ENCODE peak calls at places on chromosomes 3 and 15, in four cellular contexts. One of them, this sample, is unnamed.

GRCh38 chr15:94655249-94655648 is 423.9 kb downstream of the MCTP2 start:
- DNase-seq in coronary artery: no peak
- DNase-seq in H7: no peak
- DNase-seq in cardiac fibroblast: no peak
- DNase-seq in this sample: no peak

GRCh38 chr15:70722266-70723123 is 40.9 kb downstream of the UACA start:
- DNase-seq in coronary artery: no peak
- DNase-seq in H7: peak
- DNase-seq in cardiac fibroblast: peak
- DNase-seq in this sample: peak

GRCh38 chr3:16239776-16240175 is 25.0 kb downstream of the DPH3 start:
- DNase-seq in coronary artery: no peak
- DNase-seq in H7: no peak
- DNase-seq in cardiac fibroblast: peak
- DNase-seq in this sample: no peak

GRCh38 chr3:27025718-27026117 is 343.5 kb downstream of the NEK10 start:
- DNase-seq in coronary artery: no peak
- DNase-seq in H7: no peak
- DNase-seq in cardiac fibroblast: no peak
- DNase-seq in this sample: no peak

GRCh38 chr3:57370331-57370730 is 77.8 kb upstream of the ASB14 start:
- DNase-seq in H7: no peak
- DNase-seq in cardiac fibroblast: no peak
- DNase-seq in coronary artery: no peak
- DNase-seq in this sample: no peak

GRCh38 chr3:128854382-128854939 is 25.0 kb upstream of the ACAD9 start:
- DNase-seq in cardiac fibroblast: no peak
- DNase-seq in coronary artery: no peak
- DNase-seq in H7: no peak
- DNase-seq in this sample: no peak

GRCh38 chr3:146803746-146804145 is 198.6 kb upstream of the PLSCR5 start:
- DNase-seq in H7: no peak
- DNase-seq in coronary artery: no peak
- DNase-seq in cardiac fibroblast: peak
- DNase-seq in this sample: peak

GRCh38 chr15:41233367-41233771 is 2.3 kb downstream of the CHP1 start:
- DNase-seq in cardiac fibroblast: peak
- DNase-seq in coronary artery: no peak
- DNase-seq in H7: no peak
- DNase-seq in this sample: peak

GRCh38 chr3:8802256-8802655 is 32.8 kb upstream of the OXTR start:
- DNase-seq in H7: no peak
- DNase-seq in cardiac fibroblast: no peak
- DNase-seq in coronary artery: no peak
- DNase-seq in this sample: no peak

GRCh38 chr15:47754312-47754711 is 37.0 kb downstream of the SEMA6D start:
- DNase-seq in cardiac fibroblast: peak
- DNase-seq in coronary artery: no peak
- DNase-seq in H7: no peak
- DNase-seq in this sample: peak

GRCh38 chr3:197027151-197027895 is 2.3 kb downstream of the MELTF start:
- DNase-seq in H7: peak
- DNase-seq in coronary artery: peak
- DNase-seq in cardiac fibroblast: peak
- DNase-seq in this sample: peak

GRCh38 chr3:12222765-12223485 is 64.2 kb upstream of the TIMP4 start:
- DNase-seq in coronary artery: no peak
- DNase-seq in H7: no peak
- DNase-seq in cardiac fibroblast: peak
- DNase-seq in this sample: peak

GRCh38 chr15:79283252-79284048 is 928 bp downstream of the ANKRD34C start:
- DNase-seq in H7: peak
- DNase-seq in cardiac fibroblast: peak
- DNase-seq in coronary artery: no peak
- DNase-seq in this sample: peak

GRCh38 chr3:56076746-56077145 is 391.5 kb downstream of the ERC2 start:
- DNase-seq in H7: no peak
- DNase-seq in coronary artery: no peak
- DNase-seq in cardiac fibroblast: peak
- DNase-seq in this sample: no peak

GRCh38 chr3:46299608-46300460 is 54.1 kb upstream of the CCR2 start:
- DNase-seq in coronary artery: no peak
- DNase-seq in H7: no peak
- DNase-seq in cardiac fibroblast: no peak
- DNase-seq in this sample: no peak

GRCh38 chr3:157522646-157523045 is 19.4 kb upstream of the VEPH1 start:
- DNase-seq in H7: no peak
- DNase-seq in coronary artery: no peak
- DNase-seq in cardiac fibroblast: no peak
- DNase-seq in this sample: no peak

GRCh38 chr3:46297658-46298423 is 55.6 kb downstream of the CCR3 start:
- DNase-seq in cardiac fibroblast: no peak
- DNase-seq in coronary artery: no peak
- DNase-seq in H7: no peak
- DNase-seq in this sample: peak

GRCh38 chr3:135989247-135989646 is 23.7 kb downstream of the PPP2R3A start:
- DNase-seq in coronary artery: no peak
- DNase-seq in cardiac fibroblast: peak
- DNase-seq in H7: no peak
- DNase-seq in this sample: peak

GRCh38 chr3:16496408-16497222 is 16.9 kb downstream of the RFTN1 start:
- DNase-seq in cardiac fibroblast: peak
- DNase-seq in coronary artery: no peak
- DNase-seq in H7: no peak
- DNase-seq in this sample: no peak

GRCh38 chr15:52006702-52007340 is 12.2 kb upstream of the MAPK6 start:
- DNase-seq in H7: no peak
- DNase-seq in cardiac fibroblast: no peak
- DNase-seq in coronary artery: no peak
- DNase-seq in this sample: no peak

GRCh38 chr15:77186518-77187095 is 115.7 kb upstream of the TSPAN3 start:
- DNase-seq in coronary artery: no peak
- DNase-seq in cardiac fibroblast: peak
- DNase-seq in H7: no peak
- DNase-seq in this sample: peak

GRCh38 chr3:73658227-73658626 is 33.5 kb upstream of the PDZRN3 start:
- DNase-seq in coronary artery: no peak
- DNase-seq in H7: no peak
- DNase-seq in cardiac fibroblast: no peak
- DNase-seq in this sample: no peak

GRCh38 chr15:84023636-84024035 is 211.9 kb upstream of the GOLGA6L4 start:
- DNase-seq in coronary artery: no peak
- DNase-seq in H7: peak
- DNase-seq in cardiac fibroblast: peak
- DNase-seq in this sample: peak

GRCh38 chr15:99441871-99442267 is 123.9 kb upstream of the MEF2A start:
- DNase-seq in H7: no peak
- DNase-seq in coronary artery: peak
- DNase-seq in cardiac fibroblast: no peak
- DNase-seq in this sample: no peak

GRCh38 chr3:42216820-42217416 is 49.1 kb downstream of the CCK start:
- DNase-seq in cardiac fibroblast: peak
- DNase-seq in coronary artery: no peak
- DNase-seq in H7: no peak
- DNase-seq in this sample: peak

GRCh38 chr3:182740710-182741109 is 52.6 kb upstream of the ATP11B start:
- DNase-seq in H7: no peak
- DNase-seq in cardiac fibroblast: no peak
- DNase-seq in coronary artery: no peak
- DNase-seq in this sample: no peak

GRCh38 chr15:62454567-62455172 is 289.6 kb upstream of the C2CD4B start:
- DNase-seq in H7: no peak
- DNase-seq in cardiac fibroblast: no peak
- DNase-seq in coronary artery: no peak
- DNase-seq in this sample: peak

GRCh38 chr3:177934001-177934891 is 602.0 kb upstream of the KCNMB2 start:
- DNase-seq in H7: no peak
- DNase-seq in cardiac fibroblast: peak
- DNase-seq in coronary artery: no peak
- DNase-seq in this sample: peak

GRCh38 chr3:88572450-88572849 is 422.7 kb downstream of the C3orf38 start:
- DNase-seq in cardiac fibroblast: no peak
- DNase-seq in H7: no peak
- DNase-seq in coronary artery: no peak
- DNase-seq in this sample: no peak
- H3K4me3 ChIP-seq in cardiac fibroblast: no peak
- H3K4me3 ChIP-seq in H7: no peak
- H3K4me3 ChIP-seq in coronary artery: no peak
- H3K4me3 ChIP-seq in this sample: no peak

DNA sequence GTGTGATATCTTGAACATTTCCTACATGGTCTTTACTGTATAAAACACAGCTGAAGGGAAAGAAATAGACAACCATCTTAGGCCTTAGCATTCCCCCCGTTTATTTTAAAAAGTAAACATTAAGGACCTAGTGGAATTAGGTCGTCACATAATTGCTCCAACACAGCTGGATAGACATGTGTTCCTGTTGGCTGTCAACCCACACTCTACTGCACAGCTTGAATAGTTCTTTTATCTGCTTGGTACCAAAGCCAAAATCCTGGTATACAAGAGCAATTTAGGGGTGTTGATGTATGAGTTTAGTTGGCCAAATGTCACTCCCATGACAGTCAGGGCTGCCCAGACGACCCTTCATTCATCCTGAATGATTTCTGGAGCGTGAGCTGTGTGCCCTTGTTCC is 179.6 kb downstream of the ITPR1 start:
- DNase-seq in cardiac fibroblast: no peak
- DNase-seq in coronary artery: no peak
- DNase-seq in H7: no peak
- DNase-seq in this sample: no peak
- H3K4me3 ChIP-seq in cardiac fibroblast: no peak
- H3K4me3 ChIP-seq in coronary artery: no peak
- H3K4me3 ChIP-seq in H7: no peak
- H3K4me3 ChIP-seq in this sample: no peak

GRCh38 chr15:43920201-43920600 is 93.4 kb downstream of the WDR76 start:
- DNase-seq in coronary artery: no peak
- DNase-seq in cardiac fibroblast: no peak
- DNase-seq in H7: no peak
- DNase-seq in this sample: no peak
- H3K4me3 ChIP-seq in coronary artery: no peak
- H3K4me3 ChIP-seq in cardiac fibroblast: no peak
- H3K4me3 ChIP-seq in H7: no peak
- H3K4me3 ChIP-seq in this sample: no peak

DNA sequence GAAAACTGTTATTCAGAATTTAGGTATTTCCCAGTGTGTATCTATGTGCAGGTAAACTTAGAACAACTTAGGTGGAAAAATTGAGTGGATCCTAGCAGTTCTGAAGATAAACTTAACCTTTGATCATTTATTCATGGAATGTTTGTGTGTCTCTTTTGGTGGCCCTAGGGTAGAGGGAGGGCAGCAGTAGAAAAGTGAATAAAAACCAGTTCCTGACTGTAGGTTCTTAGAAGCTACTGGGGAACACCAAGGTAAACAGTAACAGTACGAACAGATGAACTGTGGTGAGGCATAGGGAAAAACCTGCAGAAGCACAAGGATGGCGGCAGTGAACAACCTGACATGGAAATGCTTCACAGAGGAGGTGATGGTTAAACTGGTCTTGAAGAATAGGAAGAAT is 2.5 kb downstream of the SNRK start:
- DNase-seq in coronary artery: no peak
- DNase-seq in H7: no peak
- DNase-seq in cardiac fibroblast: no peak
- DNase-seq in this sample: peak
- H3K4me3 ChIP-seq in coronary artery: peak
- H3K4me3 ChIP-seq in H7: no peak
- H3K4me3 ChIP-seq in cardiac fibroblast: peak
- H3K4me3 ChIP-seq in this sample: peak

GRCh38 chr15:67104453-67104852 is 39.1 kb downstream of the SMAD3 start:
- DNase-seq in H7: no peak
- DNase-seq in coronary artery: no peak
- DNase-seq in cardiac fibroblast: no peak
- DNase-seq in this sample: no peak

GRCh38 chr15:67107014-67107812 is 41.8 kb downstream of the SMAD3 start:
- DNase-seq in cardiac fibroblast: peak
- DNase-seq in coronary artery: no peak
- DNase-seq in H7: no peak
- DNase-seq in this sample: peak

GRCh38 chr15:67106764-67107013 is 41.3 kb downstream of the SMAD3 start:
- DNase-seq in cardiac fibroblast: no peak
- DNase-seq in H7: no peak
- DNase-seq in coronary artery: no peak
- DNase-seq in this sample: no peak

GRCh38 chr15:67105065-67105951 is 39.9 kb downstream of the SMAD3 start:
- DNase-seq in coronary artery: peak
- DNase-seq in cardiac fibroblast: peak
- DNase-seq in H7: peak
- DNase-seq in this sample: peak

DNA sequence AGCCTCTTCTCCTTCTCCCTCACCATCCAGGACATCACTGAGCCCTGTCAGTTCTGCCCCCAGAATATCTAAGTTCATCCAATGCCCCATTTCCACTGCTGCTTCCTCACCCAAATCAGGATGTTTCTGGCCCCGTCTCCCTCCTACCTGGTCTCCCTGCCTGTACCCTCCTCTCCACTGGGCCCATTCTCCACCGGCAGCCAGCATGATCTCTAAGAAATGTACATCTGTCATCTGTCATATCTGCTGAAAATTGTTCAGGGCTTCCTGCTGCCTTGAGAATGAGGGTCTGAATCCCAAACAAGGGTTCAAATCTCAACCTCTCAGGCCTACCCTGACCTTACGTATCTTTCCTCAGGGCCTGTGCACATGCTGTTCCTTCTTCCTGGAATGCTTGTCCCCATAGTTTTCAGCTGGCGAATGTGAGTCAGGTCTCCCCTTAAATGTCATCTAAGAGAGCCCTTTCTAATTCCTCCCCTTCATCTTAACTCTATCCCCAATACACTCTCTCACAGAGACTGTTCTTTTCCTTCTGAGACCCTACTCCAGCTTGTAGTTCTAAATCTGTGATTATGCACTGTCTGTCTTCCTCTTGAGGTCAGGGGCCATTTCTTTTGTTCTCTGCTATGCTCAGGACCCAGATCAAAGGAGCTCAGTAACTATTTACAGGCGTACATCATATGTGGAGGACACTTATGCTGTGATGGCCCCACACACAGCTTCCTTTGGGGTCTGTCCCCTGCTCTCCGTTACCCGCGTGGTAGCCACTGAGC is 40.8 kb downstream of the SMAD3 start:
- DNase-seq in cardiac fibroblast: peak
- DNase-seq in coronary artery: no peak
- DNase-seq in H7: no peak
- DNase-seq in this sample: no peak
- H3K4me3 ChIP-seq in cardiac fibroblast: no peak
- H3K4me3 ChIP-seq in coronary artery: peak
- H3K4me3 ChIP-seq in H7: no peak
- H3K4me3 ChIP-seq in this sample: peak